ENCODE peak calls at places on chromosome 13, in six cellular contexts. One of them, this sample, is unnamed.

GRCh38 chr13:78655906-78656305 is 3.0 kb downstream of the OBI1 start:
- DNase-seq in lower leg skin: no peak
- DNase-seq in GM20000: no peak
- DNase-seq in cardiac muscle cell: no peak
- DNase-seq in NB4: no peak
- DNase-seq in uterus: no peak
- DNase-seq in this sample: no peak

GRCh38 chr13:58712191-58712590 is 1080.6 kb downstream of the PCDH17 start:
- DNase-seq in lower leg skin: no peak
- DNase-seq in GM20000: no peak
- DNase-seq in cardiac muscle cell: no peak
- DNase-seq in NB4: no peak
- DNase-seq in uterus: no peak
- DNase-seq in this sample: no peak

GRCh38 chr13:94739235-94739634 is 26.9 kb upstream of the SOX21 start:
- DNase-seq in lower leg skin: no peak
- DNase-seq in GM20000: no peak
- DNase-seq in cardiac muscle cell: no peak
- DNase-seq in NB4: no peak
- DNase-seq in uterus: no peak
- DNase-seq in this sample: no peak

GRCh38 chr13:42807866-42808265 is 26.5 kb downstream of the FAM216B start:
- DNase-seq in lower leg skin: no peak
- DNase-seq in GM20000: no peak
- DNase-seq in cardiac muscle cell: peak; percentile 43
- DNase-seq in NB4: no peak
- DNase-seq in uterus: no peak
- DNase-seq in this sample: no peak

GRCh38 chr13:48302920-48303330 is 626 bp upstream of the RB1 start:
- DNase-seq in lower leg skin: no peak
- DNase-seq in GM20000: peak; percentile 15
- DNase-seq in cardiac muscle cell: no peak
- DNase-seq in NB4: no peak
- DNase-seq in uterus: no peak
- DNase-seq in this sample: no peak

GRCh38 chr13:43782686-43783085 is 4.1 kb downstream of the ENOX1 start:
- DNase-seq in lower leg skin: no peak
- DNase-seq in GM20000: no peak
- DNase-seq in cardiac muscle cell: no peak
- DNase-seq in NB4: no peak
- DNase-seq in uterus: no peak
- DNase-seq in this sample: no peak

GRCh38 chr13:68099616-68100015 is 869.5 kb upstream of the PCDH9 start:
- DNase-seq in lower leg skin: no peak
- DNase-seq in GM20000: no peak
- DNase-seq in cardiac muscle cell: peak; percentile 2
- DNase-seq in NB4: no peak
- DNase-seq in uterus: no peak
- DNase-seq in this sample: no peak

GRCh38 chr13:21884299-21884878 is 213.5 kb downstream of the FGF9 start:
- DNase-seq in lower leg skin: peak; percentile 54
- DNase-seq in GM20000: no peak
- DNase-seq in cardiac muscle cell: no peak
- DNase-seq in NB4: no peak
- DNase-seq in uterus: no peak
- DNase-seq in this sample: no peak

GRCh38 chr13:109140054-109140776 is 510.8 kb downstream of the MYO16 start:
- DNase-seq in lower leg skin: no peak
- DNase-seq in GM20000: no peak
- DNase-seq in cardiac muscle cell: peak; percentile 10
- DNase-seq in NB4: no peak
- DNase-seq in uterus: no peak
- DNase-seq in this sample: no peak

GRCh38 chr13:35729926-35730627 is 253.6 kb upstream of the MAB21L1 start:
- DNase-seq in lower leg skin: peak; percentile 54
- DNase-seq in GM20000: no peak
- DNase-seq in cardiac muscle cell: no peak
- DNase-seq in NB4: no peak
- DNase-seq in uterus: no peak
- DNase-seq in this sample: no peak

GRCh38 chr13:94661396-94661795 is 50.9 kb downstream of the SOX21 start:
- DNase-seq in lower leg skin: no peak
- DNase-seq in GM20000: no peak
- DNase-seq in cardiac muscle cell: no peak
- DNase-seq in NB4: no peak
- DNase-seq in uterus: no peak
- DNase-seq in this sample: no peak

GRCh38 chr13:95073826-95074345 is 227.4 kb downstream of the ABCC4 start:
- DNase-seq in lower leg skin: no peak
- DNase-seq in GM20000: no peak
- DNase-seq in cardiac muscle cell: peak; percentile 15
- DNase-seq in NB4: no peak
- DNase-seq in uterus: no peak
- DNase-seq in this sample: no peak

GRCh38 chr13:80654638-80655249 is 313.8 kb upstream of the SPRY2 start:
- DNase-seq in lower leg skin: no peak
- DNase-seq in GM20000: no peak
- DNase-seq in cardiac muscle cell: no peak
- DNase-seq in NB4: no peak
- DNase-seq in uterus: no peak
- DNase-seq in this sample: no peak

GRCh38 chr13:101397742-101398141 is 18.6 kb downstream of the NALCN start:
- DNase-seq in lower leg skin: no peak
- DNase-seq in GM20000: no peak
- DNase-seq in cardiac muscle cell: no peak
- DNase-seq in NB4: no peak
- DNase-seq in uterus: no peak
- DNase-seq in this sample: no peak

GRCh38 chr13:24502567-24503375 is 9.8 kb downstream of the PARP4 start:
- DNase-seq in lower leg skin: no peak
- DNase-seq in GM20000: no peak
- DNase-seq in cardiac muscle cell: peak; percentile 43
- DNase-seq in NB4: no peak
- DNase-seq in uterus: no peak
- DNase-seq in this sample: no peak

GRCh38 chr13:74024314-74024713 is 109.9 kb downstream of the KLF12 start:
- DNase-seq in lower leg skin: no peak
- DNase-seq in GM20000: no peak
- DNase-seq in cardiac muscle cell: no peak
- DNase-seq in NB4: no peak
- DNase-seq in uterus: no peak
- DNase-seq in this sample: no peak

GRCh38 chr13:37385248-37385647 is 213.3 kb downstream of the POSTN start:
- DNase-seq in lower leg skin: no peak
- DNase-seq in GM20000: no peak
- DNase-seq in cardiac muscle cell: no peak
- DNase-seq in NB4: no peak
- DNase-seq in uterus: no peak
- DNase-seq in this sample: no peak

GRCh38 chr13:95921485-95921884 is 131.7 kb downstream of the UGGT2 start:
- DNase-seq in lower leg skin: no peak
- DNase-seq in GM20000: no peak
- DNase-seq in cardiac muscle cell: no peak
- DNase-seq in NB4: no peak
- DNase-seq in uterus: no peak
- DNase-seq in this sample: no peak

GRCh38 chr13:20303636-20304035 is 71.5 kb upstream of the GJB6 start:
- DNase-seq in lower leg skin: no peak
- DNase-seq in GM20000: no peak
- DNase-seq in cardiac muscle cell: no peak
- DNase-seq in NB4: no peak
- DNase-seq in uterus: no peak
- DNase-seq in this sample: no peak

GRCh38 chr13:29859971-29860370 is 9.6 kb upstream of the UBL3 start:
- DNase-seq in lower leg skin: no peak
- DNase-seq in GM20000: no peak
- DNase-seq in cardiac muscle cell: peak; percentile 52
- DNase-seq in NB4: peak; percentile 70
- DNase-seq in uterus: no peak
- DNase-seq in this sample: no peak

GRCh38 chr13:23175920-23176319 is 4.9 kb upstream of the SGCG start:
- DNase-seq in lower leg skin: no peak
- DNase-seq in GM20000: no peak
- DNase-seq in cardiac muscle cell: peak; percentile 10
- DNase-seq in NB4: no peak
- DNase-seq in uterus: no peak
- DNase-seq in this sample: no peak

GRCh38 chr13:111907341-111907880 is 159.5 kb upstream of the SOX1 start:
- DNase-seq in lower leg skin: peak; percentile 58
- DNase-seq in GM20000: no peak
- DNase-seq in cardiac muscle cell: no peak
- DNase-seq in NB4: no peak
- DNase-seq in uterus: no peak
- DNase-seq in this sample: no peak

GRCh38 chr13:27772651-27773425 is 19.4 kb upstream of the GSX1 start:
- DNase-seq in lower leg skin: peak; percentile 64
- DNase-seq in GM20000: no peak
- DNase-seq in cardiac muscle cell: no peak
- DNase-seq in NB4: no peak
- DNase-seq in uterus: no peak
- DNase-seq in this sample: no peak
- TF ChIP-seq CTCF in lower leg skin: no peak
- TF ChIP-seq CTCF in GM20000: no peak
- TF ChIP-seq CTCF in cardiac muscle cell: no peak
- TF ChIP-seq CTCF in NB4: no peak
- TF ChIP-seq CTCF in uterus: no peak
- TF ChIP-seq CTCF in this sample: no peak

DNA sequence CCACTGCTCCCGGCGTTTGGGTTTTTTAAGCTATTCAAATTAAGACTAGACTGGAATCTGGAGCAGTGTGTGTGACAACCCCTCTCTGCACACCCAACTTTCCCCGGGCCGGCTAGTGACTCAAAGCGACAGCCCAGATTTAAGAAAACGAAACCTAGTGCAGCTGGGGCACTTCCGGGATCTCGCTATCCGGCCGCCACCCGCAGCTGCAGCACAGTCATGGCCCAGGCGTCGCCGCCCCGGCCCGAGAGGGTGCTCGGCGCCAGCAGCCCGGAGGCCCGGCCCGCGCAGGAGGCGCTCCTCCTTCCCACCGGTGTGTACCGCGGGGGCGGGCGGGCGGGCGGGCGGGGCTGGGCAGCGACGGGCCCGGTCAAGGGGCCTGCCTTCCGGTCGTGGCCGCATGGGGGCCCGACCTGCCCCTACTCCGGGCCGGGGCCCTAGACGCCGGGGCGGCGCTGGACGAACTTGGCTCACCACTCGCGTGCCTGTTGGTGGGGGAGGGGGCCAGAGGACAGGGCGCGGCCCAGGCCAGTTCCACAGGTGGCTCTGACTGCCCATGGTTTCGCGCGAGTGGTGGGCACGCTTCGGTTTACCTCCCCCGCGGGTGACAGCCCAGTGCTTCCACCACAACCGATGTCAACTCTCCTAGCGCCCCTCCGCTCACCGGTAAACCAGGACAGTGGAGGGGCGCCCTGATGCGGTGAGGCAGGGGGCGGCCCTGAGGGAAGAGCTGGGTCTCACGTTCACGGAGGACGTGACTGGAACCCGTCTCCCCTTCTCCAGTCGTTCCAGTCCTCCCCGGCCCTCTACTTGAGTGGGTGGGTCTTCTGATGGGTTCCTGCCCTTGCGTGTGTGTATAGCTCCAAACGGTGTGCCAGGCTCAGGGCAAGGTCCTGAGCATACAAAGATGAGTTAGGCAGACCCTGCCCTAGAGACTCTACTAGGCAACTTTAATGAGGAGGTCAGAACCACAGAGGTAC is at the start of gene PHF11:
- DNase-seq in lower leg skin: peak; percentile 96
- DNase-seq in GM20000: peak; percentile 94
- DNase-seq in cardiac muscle cell: peak; percentile 75
- DNase-seq in NB4: peak; percentile 89
- DNase-seq in uterus: peak; percentile 74
- DNase-seq in this sample: peak; percentile 45
- TF ChIP-seq CTCF in lower leg skin: no peak
- TF ChIP-seq CTCF in GM20000: no peak
- TF ChIP-seq CTCF in cardiac muscle cell: no peak
- TF ChIP-seq CTCF in NB4: no peak
- TF ChIP-seq CTCF in uterus: no peak
- TF ChIP-seq CTCF in this sample: no peak

GRCh38 chr13:72698164-72698563 is 29.3 kb downstream of the MZT1 start:
- DNase-seq in lower leg skin: no peak
- DNase-seq in GM20000: no peak
- DNase-seq in cardiac muscle cell: no peak
- DNase-seq in NB4: no peak
- DNase-seq in uterus: no peak
- DNase-seq in this sample: no peak

GRCh38 chr13:72693832-72694231 is 33.6 kb downstream of the MZT1 start:
- DNase-seq in lower leg skin: no peak
- DNase-seq in GM20000: no peak
- DNase-seq in cardiac muscle cell: no peak
- DNase-seq in NB4: no peak
- DNase-seq in uterus: no peak
- DNase-seq in this sample: no peak

GRCh38 chr13:72694314-72694713 is 33.1 kb downstream of the MZT1 start:
- DNase-seq in lower leg skin: no peak
- DNase-seq in GM20000: no peak
- DNase-seq in cardiac muscle cell: peak; percentile 15
- DNase-seq in NB4: no peak
- DNase-seq in uterus: no peak
- DNase-seq in this sample: no peak

GRCh38 chr13:72692884-72693514 is 34.4 kb downstream of the MZT1 start:
- DNase-seq in lower leg skin: no peak
- DNase-seq in GM20000: no peak
- DNase-seq in cardiac muscle cell: no peak
- DNase-seq in NB4: no peak
- DNase-seq in uterus: no peak
- DNase-seq in this sample: no peak

GRCh38 chr13:72696590-72696989 is 30.8 kb downstream of the MZT1 start:
- DNase-seq in lower leg skin: no peak
- DNase-seq in GM20000: no peak
- DNase-seq in cardiac muscle cell: peak; percentile 34
- DNase-seq in NB4: no peak
- DNase-seq in uterus: no peak
- DNase-seq in this sample: no peak
- TF ChIP-seq CTCF in lower leg skin: no peak
- TF ChIP-seq CTCF in GM20000: no peak
- TF ChIP-seq CTCF in cardiac muscle cell: peak; percentile 32
- TF ChIP-seq CTCF in NB4: no peak
- TF ChIP-seq CTCF in uterus: peak; percentile 21
- TF ChIP-seq CTCF in this sample: no peak

DNA sequence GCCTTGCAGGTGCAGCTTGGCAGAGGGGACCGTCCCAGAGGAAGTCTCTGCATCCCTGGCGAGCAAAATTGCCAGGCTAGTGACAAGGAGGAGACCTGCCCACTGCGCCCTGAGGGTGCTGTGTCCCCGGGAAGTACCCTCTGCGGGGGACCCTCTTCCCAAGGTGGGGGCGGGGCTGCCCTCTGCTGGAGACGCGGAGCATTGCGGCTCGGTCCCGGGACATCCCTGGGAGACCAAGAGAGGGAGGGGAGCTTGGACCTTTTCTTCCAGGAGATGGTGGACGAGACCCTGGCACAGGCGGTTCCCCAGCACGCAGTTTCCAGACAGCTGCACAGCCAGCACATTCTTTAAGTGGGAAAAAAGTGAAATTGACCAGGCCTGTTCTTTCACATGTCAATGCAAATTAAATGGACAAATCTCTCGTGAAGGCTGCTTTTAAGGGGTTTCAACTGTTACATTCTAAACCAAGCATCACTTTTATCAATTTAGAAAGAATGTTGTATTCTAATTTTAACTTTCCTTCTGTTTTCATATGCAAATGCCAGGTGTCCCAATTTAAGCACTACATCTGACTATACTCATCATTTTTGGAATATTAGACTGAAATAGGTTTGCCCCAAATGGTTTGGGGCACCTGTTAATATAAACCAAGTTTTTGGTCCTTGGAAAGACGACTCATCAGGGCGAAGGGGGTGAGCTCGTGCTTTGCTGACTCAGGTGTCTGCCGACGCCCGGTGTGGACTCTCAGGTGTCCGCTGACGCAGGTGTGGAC is 60.7 kb downstream of the MCF2L start:
- DNase-seq in lower leg skin: no peak
- DNase-seq in GM20000: peak; percentile 75
- DNase-seq in cardiac muscle cell: peak; percentile 18
- DNase-seq in NB4: peak; percentile 47
- DNase-seq in uterus: no peak
- DNase-seq in this sample: peak; percentile 28
- TF ChIP-seq CTCF in lower leg skin: no peak
- TF ChIP-seq CTCF in GM20000: peak; percentile 73
- TF ChIP-seq CTCF in cardiac muscle cell: peak; percentile 94
- TF ChIP-seq CTCF in NB4: peak; percentile 94
- TF ChIP-seq CTCF in uterus: peak; percentile 34
- TF ChIP-seq CTCF in this sample: peak; percentile 7

This sample was measured in omental fat pad.